ENCODE peak calls at places on chromosomes 7 and 10, in four cellular contexts. F is body of pancreas, G is tibial nerve, U is upper lobe of left lung. I is an unnamed sample.

GRCh38 chr10:70967591-70968588 is 79.5 kb upstream of the PCBD1 start:
- DNase-seq in F (no peak), G (no peak), U (no peak), I (no peak)

GRCh38 chr7:132996581-132997242 is 85.2 kb downstream of the CHCHD3 start:
- DNase-seq in F (no peak), G (no peak), U (no peak), I (no peak)

GRCh38 chr7:56537952-56538351 is 421.7 kb upstream of the NUPR2 start:
- DNase-seq in F (no peak), G (no peak), U (peak), I (no peak)

GRCh38 chr10:117537904-117538524 is 4.5 kb upstream of the EMX2 start:
- DNase-seq in F (no peak), G (no peak), U (no peak), I (peak)

GRCh38 chr7:114309729-114310128 is 104.9 kb upstream of the FOXP2 start:
- DNase-seq in F (no peak), G (no peak), U (no peak), I (no peak)

GRCh38 chr7:818031-818699 is 14.1 kb upstream of the SUN1 start:
- DNase-seq in F (no peak), G (no peak), U (no peak), I (no peak)

GRCh38 chr10:86105181-86105580 is 261.4 kb downstream of the GRID1 start:
- DNase-seq in F (no peak), G (no peak), U (no peak), I (no peak)

GRCh38 chr10:112448903-112449302 is 1.9 kb downstream of the VTI1A start:
- DNase-seq in F (no peak), G (no peak), U (no peak), I (no peak)

GRCh38 chr10:2610946-2611345 is 456.4 kb upstream of the PFKP start:
- DNase-seq in F (no peak), G (no peak), U (no peak), I (no peak)

GRCh38 chr10:125694874-125695273 is 11.9 kb upstream of the TEX36 start:
- DNase-seq in F (no peak), G (no peak), U (no peak), I (no peak)

GRCh38 chr7:20306499-20306946 is 24.2 kb upstream of the ITGB8 start:
- DNase-seq in F (no peak), G (no peak), U (no peak), I (no peak)

GRCh38 chr7:155283565-155284194 is 14.0 kb upstream of the INSIG1 start:
- DNase-seq in F (no peak), G (no peak), U (no peak), I (no peak)

GRCh38 chr7:97851725-97852124 is 20.5 kb downstream of the ASNS start:
- DNase-seq in F (no peak), G (no peak), U (no peak), I (no peak)

GRCh38 chr7:113140956-113141355 is 22.6 kb upstream of the SMIM30 start:
- DNase-seq in F (no peak), G (no peak), U (no peak), I (no peak)

GRCh38 chr10:55446603-55447002 is 645.6 kb upstream of the PCDH15 start:
- DNase-seq in F (no peak), G (no peak), U (no peak), I (no peak)

GRCh38 chr10:47317251-47317650 is 5.0 kb upstream of the GDF2 start:
- DNase-seq in F (no peak), G (no peak), U (no peak), I (no peak)

GRCh38 chr7:139092090-139092796 is 17.3 kb downstream of the ZC3HAV1 start:
- DNase-seq in F (no peak), G (no peak), U (no peak), I (no peak)

GRCh38 chr10:75018233-75018632 is 93.2 kb upstream of the SAMD8 start:
- DNase-seq in F (no peak), G (no peak), U (no peak), I (no peak)

GRCh38 chr10:13613519-13613918 is 26.8 kb downstream of the PRPF18 start:
- DNase-seq in F (no peak), G (peak), U (no peak), I (no peak)

GRCh38 chr10:57664815-57665214 is 602.9 kb downstream of the IPMK start:
- DNase-seq in F (no peak), G (no peak), U (no peak), I (no peak)

GRCh38 chr7:39360766-39361165 is 205.4 kb upstream of the YAE1 start:
- DNase-seq in F (no peak), G (no peak), U (no peak), I (no peak)

DNA sequence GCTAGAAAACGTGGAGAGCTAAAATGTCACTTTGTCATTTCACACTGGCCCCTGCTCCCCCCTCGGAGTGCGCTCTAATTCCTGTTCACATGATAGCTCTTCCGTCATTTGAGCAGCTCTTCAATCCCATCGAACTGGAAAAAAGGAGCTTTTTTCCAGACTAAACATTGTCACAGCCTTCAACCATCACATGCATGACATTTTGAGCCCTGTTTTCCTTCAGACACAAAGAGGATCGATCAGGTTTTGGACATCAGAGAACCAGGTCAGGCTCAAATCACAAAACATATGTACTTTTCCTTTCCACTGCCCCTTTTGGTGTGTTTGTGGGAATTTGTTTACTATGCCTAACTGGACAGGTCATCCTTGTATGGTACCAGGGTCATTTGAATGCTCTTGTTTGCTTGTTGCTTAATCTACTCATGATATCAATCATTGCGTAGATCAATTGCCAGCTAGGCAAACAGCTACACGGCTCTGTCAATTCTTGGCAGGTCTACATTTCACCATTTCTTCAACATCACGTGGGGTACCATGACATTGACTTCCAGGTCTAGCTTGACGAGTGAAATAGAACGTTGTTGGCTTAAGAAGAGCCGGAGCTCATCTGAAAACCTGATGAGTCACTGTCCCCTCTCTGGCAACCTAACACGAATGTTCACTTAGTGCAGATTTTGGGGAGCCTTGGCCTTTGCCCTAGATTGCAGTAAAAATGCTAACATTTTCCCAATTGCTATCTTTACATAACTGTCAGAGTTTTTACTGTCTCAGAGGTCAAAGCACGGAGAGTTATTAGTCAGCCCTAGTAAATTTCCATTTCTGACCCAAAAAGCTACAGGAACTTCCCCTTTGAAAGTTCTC is 87.3 kb downstream of the LYZL2 start:
- DNase-seq in F (no peak), G (no peak), U (no peak), I (no peak)
- TF ChIP-seq POLR2A in F (no peak), G (no peak), U (no peak), I (no peak)

GRCh38 chr10:122524811-122525210 is 35.7 kb upstream of the DMBT1 start:
- DNase-seq in F (no peak), G (no peak), U (no peak), I (peak)

GRCh38 chr10:122526892-122527291 is 33.7 kb upstream of the DMBT1 start:
- DNase-seq in F (no peak), G (no peak), U (no peak), I (no peak)

GRCh38 chr10:122530177-122530576 is 30.4 kb upstream of the DMBT1 start:
- DNase-seq in F (no peak), G (no peak), U (no peak), I (no peak)

GRCh38 chr10:122521011-122521410 is 39.5 kb upstream of the DMBT1 start:
- DNase-seq in F (no peak), G (no peak), U (no peak), I (peak)

DNA sequence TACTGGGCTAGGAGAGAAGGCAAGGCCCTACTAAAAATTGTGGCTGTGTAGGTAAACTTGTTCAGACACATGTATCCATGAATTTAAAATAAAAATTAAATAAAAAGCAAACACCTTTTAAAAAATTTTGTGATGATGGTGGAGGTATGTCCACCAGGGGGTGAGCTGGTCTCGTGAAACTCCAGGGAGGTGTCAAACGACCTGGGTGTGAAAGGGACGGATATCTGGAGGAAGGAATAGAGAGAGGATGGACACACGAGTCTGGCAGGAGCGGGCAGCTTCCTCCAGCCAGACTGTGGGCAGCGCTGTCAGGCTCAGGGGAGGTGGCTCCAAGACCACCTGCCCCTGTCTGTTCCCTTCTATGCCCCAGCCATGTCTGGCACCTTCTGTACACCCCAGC is 34.8 kb upstream of the DMBT1 start:
- DNase-seq in F (no peak), G (no peak), U (no peak), I (peak)
- TF ChIP-seq CTCF in F (peak), G (no peak), U (peak), I (no peak)

GRCh38 chr7:5215313-5215712 is 25.3 kb downstream of the WIPI2 start:
- DNase-seq in F (no peak), G (no peak), U (no peak), I (no peak)
- H3K4me3 ChIP-seq in F (no peak), G (no peak), U (no peak), I (no peak)

DNA sequence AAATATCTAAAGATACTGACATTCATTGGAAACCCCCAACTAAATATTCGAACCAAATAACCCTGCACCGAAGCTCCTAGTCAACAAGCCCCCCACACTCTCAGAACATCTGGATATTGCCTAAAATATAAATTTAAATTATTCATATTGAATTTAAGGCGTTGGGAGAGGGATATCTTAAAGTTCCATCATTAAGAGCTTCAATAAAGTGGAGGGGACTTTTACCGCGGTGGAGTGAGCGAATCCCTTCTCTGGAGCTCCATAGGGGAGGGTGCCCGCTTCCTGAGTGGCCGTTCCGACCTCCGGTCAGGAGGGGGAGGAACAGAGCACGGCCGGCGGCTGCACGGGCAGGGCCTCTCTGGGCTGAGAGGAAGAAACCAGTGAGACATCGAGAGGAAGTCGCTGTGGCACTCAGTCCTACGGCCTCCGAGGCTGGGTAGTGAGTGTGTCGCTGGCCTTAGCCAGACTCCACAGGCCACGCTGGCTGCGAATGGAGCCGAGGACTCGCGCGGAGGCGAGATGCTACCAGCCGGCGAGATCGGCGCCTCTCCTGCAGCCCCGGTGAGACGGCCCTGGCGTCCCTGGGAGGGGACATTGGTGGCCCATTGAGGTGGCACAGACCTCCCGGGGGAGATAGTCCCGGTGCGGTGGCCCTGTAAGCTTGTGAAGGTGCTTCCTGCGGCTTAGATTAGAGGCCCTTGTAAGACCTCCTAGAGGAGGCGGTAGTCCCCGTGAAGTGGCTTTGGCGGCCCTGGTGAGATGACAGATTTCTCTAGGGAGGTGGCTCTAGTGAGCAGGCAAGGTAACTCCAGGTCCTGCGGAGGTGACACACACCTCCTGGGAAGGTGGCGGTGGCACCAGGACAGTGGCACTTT is at the start of gene RINT1:
- DNase-seq in F (peak), G (peak), U (peak), I (peak)
- TF ChIP-seq POLR2A in F (peak), G (peak), U (no peak), I (no peak)

GRCh38 chr10:84026821-84027257 is 112.5 kb upstream of the GHITM start:
- DNase-seq in F (peak), G (no peak), U (no peak), I (no peak)
- TF ChIP-seq CTCF in F (peak), G (peak), U (peak), I (no peak)

DNA sequence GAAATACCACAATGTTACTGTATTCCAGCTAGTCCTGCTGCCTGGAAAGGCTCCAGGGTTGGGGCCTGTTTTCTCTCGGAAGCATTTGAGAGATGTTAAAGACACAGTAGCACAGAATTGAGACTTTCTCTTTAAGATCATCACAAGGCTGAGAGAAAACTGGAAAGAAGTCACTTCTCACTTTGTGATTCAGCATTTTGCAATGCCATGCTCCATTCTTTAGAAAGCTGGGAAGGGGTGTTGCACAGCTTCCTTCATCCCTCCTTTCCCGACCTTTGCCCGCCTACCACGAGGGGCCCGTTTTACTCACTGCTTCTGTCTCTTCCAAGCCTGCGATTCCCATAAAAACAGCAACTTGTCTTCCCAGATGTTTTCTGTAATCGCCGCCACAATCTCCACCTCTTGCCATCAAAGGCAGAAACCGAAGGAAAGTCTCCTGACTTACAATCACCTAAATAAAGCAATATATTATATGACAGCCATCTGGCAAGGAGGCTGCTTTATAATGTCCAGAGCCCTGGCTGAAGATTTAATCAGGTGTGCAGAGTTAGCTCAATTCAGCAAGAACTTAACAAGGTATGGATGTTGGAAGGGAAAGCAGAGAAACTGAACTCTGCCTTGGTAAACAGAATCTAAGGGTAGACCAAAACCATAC is 18.9 kb downstream of the NOD1 start:
- DNase-seq in F (no peak), G (peak), U (no peak), I (peak)
- H3K4me3 ChIP-seq in F (no peak), G (peak), U (no peak), I (no peak)

GRCh38 chr10:130110236-130111114 is at the start of gene C10orf143:
- DNase-seq in F (peak), G (peak), U (peak), I (peak)
- TF ChIP-seq POLR2A in F (peak), G (peak), U (no peak), I (peak)

I was measured in lower leg skin.